ENCODE peak calls at places on chromosomes 12 and 14, in nine cellular contexts. One of them, this sample, is unnamed.

GRCh38 chr12:126668538-126668937 is 1598.4 kb upstream of the TMEM132C start:
- DNase-seq in hippocampal formation: no peak
- DNase-seq in activated T-helper 1 cell treated with Interleukin-2 at 50 U/mL for 16 hours: no peak
- DNase-seq in NCI-H82: no peak
- DNase-seq in stimulated activated CD8-positive, alpha-beta memory T cell treated with anti-CD3 and anti-CD28 coated beads, Interleukin-12 subunit alpha, Interleukin-12 subunit beta, amount 100 ng/mL, for 4 hours: no peak
- DNase-seq in AG20443: peak
- DNase-seq in cardiac septum: no peak
- DNase-seq in skeletal muscle cell: peak
- DNase-seq in non-pigmented ciliary epithelial cell: peak
- DNase-seq in this sample: no peak

GRCh38 chr12:32541754-32542374 is 137.2 kb upstream of the DNM1L start:
- DNase-seq in hippocampal formation: no peak
- DNase-seq in activated T-helper 1 cell treated with Interleukin-2 at 50 U/mL for 16 hours: no peak
- DNase-seq in NCI-H82: no peak
- DNase-seq in stimulated activated CD8-positive, alpha-beta memory T cell treated with anti-CD3 and anti-CD28 coated beads, Interleukin-12 subunit alpha, Interleukin-12 subunit beta, amount 100 ng/mL, for 4 hours: no peak
- DNase-seq in AG20443: no peak
- DNase-seq in cardiac septum: no peak
- DNase-seq in skeletal muscle cell: no peak
- DNase-seq in non-pigmented ciliary epithelial cell: no peak
- DNase-seq in this sample: no peak

GRCh38 chr12:80708535-80709328 is 1.3 kb downstream of the MYF6 start:
- DNase-seq in hippocampal formation: no peak
- DNase-seq in activated T-helper 1 cell treated with Interleukin-2 at 50 U/mL for 16 hours: no peak
- DNase-seq in NCI-H82: no peak
- DNase-seq in stimulated activated CD8-positive, alpha-beta memory T cell treated with anti-CD3 and anti-CD28 coated beads, Interleukin-12 subunit alpha, Interleukin-12 subunit beta, amount 100 ng/mL, for 4 hours: no peak
- DNase-seq in AG20443: no peak
- DNase-seq in cardiac septum: no peak
- DNase-seq in skeletal muscle cell: no peak
- DNase-seq in non-pigmented ciliary epithelial cell: no peak
- DNase-seq in this sample: no peak

GRCh38 chr14:75428230-75429104 is 645 bp downstream of the JDP2 start:
- DNase-seq in hippocampal formation: no peak
- DNase-seq in activated T-helper 1 cell treated with Interleukin-2 at 50 U/mL for 16 hours: no peak
- DNase-seq in NCI-H82: no peak
- DNase-seq in stimulated activated CD8-positive, alpha-beta memory T cell treated with anti-CD3 and anti-CD28 coated beads, Interleukin-12 subunit alpha, Interleukin-12 subunit beta, amount 100 ng/mL, for 4 hours: no peak
- DNase-seq in AG20443: peak
- DNase-seq in cardiac septum: peak
- DNase-seq in skeletal muscle cell: no peak
- DNase-seq in non-pigmented ciliary epithelial cell: no peak
- DNase-seq in this sample: no peak

GRCh38 chr14:67221248-67221981 is 19.8 kb upstream of the PALS1 start:
- DNase-seq in hippocampal formation: no peak
- DNase-seq in activated T-helper 1 cell treated with Interleukin-2 at 50 U/mL for 16 hours: no peak
- DNase-seq in NCI-H82: no peak
- DNase-seq in stimulated activated CD8-positive, alpha-beta memory T cell treated with anti-CD3 and anti-CD28 coated beads, Interleukin-12 subunit alpha, Interleukin-12 subunit beta, amount 100 ng/mL, for 4 hours: no peak
- DNase-seq in AG20443: peak
- DNase-seq in cardiac septum: no peak
- DNase-seq in skeletal muscle cell: peak
- DNase-seq in non-pigmented ciliary epithelial cell: peak
- DNase-seq in this sample: no peak

GRCh38 chr12:79934309-79935020 is 432 bp downstream of the PPP1R12A start:
- DNase-seq in hippocampal formation: peak
- DNase-seq in activated T-helper 1 cell treated with Interleukin-2 at 50 U/mL for 16 hours: peak
- DNase-seq in NCI-H82: peak
- DNase-seq in stimulated activated CD8-positive, alpha-beta memory T cell treated with anti-CD3 and anti-CD28 coated beads, Interleukin-12 subunit alpha, Interleukin-12 subunit beta, amount 100 ng/mL, for 4 hours: peak
- DNase-seq in AG20443: peak
- DNase-seq in cardiac septum: peak
- DNase-seq in skeletal muscle cell: no peak
- DNase-seq in non-pigmented ciliary epithelial cell: no peak
- DNase-seq in this sample: peak

GRCh38 chr14:95523818-95524448 is 7.5 kb upstream of the SYNE3 start:
- DNase-seq in hippocampal formation: no peak
- DNase-seq in activated T-helper 1 cell treated with Interleukin-2 at 50 U/mL for 16 hours: peak
- DNase-seq in NCI-H82: no peak
- DNase-seq in stimulated activated CD8-positive, alpha-beta memory T cell treated with anti-CD3 and anti-CD28 coated beads, Interleukin-12 subunit alpha, Interleukin-12 subunit beta, amount 100 ng/mL, for 4 hours: no peak
- DNase-seq in AG20443: no peak
- DNase-seq in cardiac septum: no peak
- DNase-seq in skeletal muscle cell: peak
- DNase-seq in non-pigmented ciliary epithelial cell: no peak
- DNase-seq in this sample: no peak

GRCh38 chr12:131203666-131204415 is 250.1 kb downstream of the ADGRD1 start:
- DNase-seq in hippocampal formation: no peak
- DNase-seq in activated T-helper 1 cell treated with Interleukin-2 at 50 U/mL for 16 hours: no peak
- DNase-seq in NCI-H82: no peak
- DNase-seq in stimulated activated CD8-positive, alpha-beta memory T cell treated with anti-CD3 and anti-CD28 coated beads, Interleukin-12 subunit alpha, Interleukin-12 subunit beta, amount 100 ng/mL, for 4 hours: no peak
- DNase-seq in AG20443: no peak
- DNase-seq in cardiac septum: peak
- DNase-seq in skeletal muscle cell: no peak
- DNase-seq in non-pigmented ciliary epithelial cell: no peak
- DNase-seq in this sample: no peak

GRCh38 chr12:82203076-82203475 is 155.1 kb downstream of the CCDC59 start:
- DNase-seq in hippocampal formation: no peak
- DNase-seq in activated T-helper 1 cell treated with Interleukin-2 at 50 U/mL for 16 hours: no peak
- DNase-seq in NCI-H82: no peak
- DNase-seq in stimulated activated CD8-positive, alpha-beta memory T cell treated with anti-CD3 and anti-CD28 coated beads, Interleukin-12 subunit alpha, Interleukin-12 subunit beta, amount 100 ng/mL, for 4 hours: no peak
- DNase-seq in AG20443: no peak
- DNase-seq in cardiac septum: no peak
- DNase-seq in skeletal muscle cell: no peak
- DNase-seq in non-pigmented ciliary epithelial cell: no peak
- DNase-seq in this sample: no peak

GRCh38 chr12:55842681-55843429 is at the start of gene MMP19:
- DNase-seq in hippocampal formation: no peak
- DNase-seq in activated T-helper 1 cell treated with Interleukin-2 at 50 U/mL for 16 hours: no peak
- DNase-seq in NCI-H82: no peak
- DNase-seq in stimulated activated CD8-positive, alpha-beta memory T cell treated with anti-CD3 and anti-CD28 coated beads, Interleukin-12 subunit alpha, Interleukin-12 subunit beta, amount 100 ng/mL, for 4 hours: no peak
- DNase-seq in AG20443: peak
- DNase-seq in cardiac septum: no peak
- DNase-seq in skeletal muscle cell: peak
- DNase-seq in non-pigmented ciliary epithelial cell: peak
- DNase-seq in this sample: no peak

This sample was measured in caudate nucleus.